ENCODE peak calls at places on chromosome 17, in nine cellular contexts. Y is right atrium auricular region, B is A673, I is BE2C, T is ascending aorta, N is H1, W is dorsolateral prefrontal cortex, X is Peyer's patch, Q is tibial nerve. C is an unnamed sample.

GRCh38 chr17:67476787-67477335 is 99.8 kb downstream of the PITPNC1 start:
- DNase-seq in W (no peak), B (no peak), T (no peak), Q (no peak), Y (no peak), X (no peak), I (no peak), N (no peak), C (no peak)

GRCh38 chr17:61475726-61476125 is 23.5 kb downstream of the TBX4 start:
- DNase-seq in Q (no peak), T (no peak), I (no peak), X (no peak), Y (no peak), B (no peak), W (no peak), N (no peak), C (no peak)

GRCh38 chr17:67227488-67227887 is 17.5 kb downstream of the HELZ start:
- DNase-seq in B (no peak), Y (no peak), W (no peak), X (no peak), T (no peak), Q (no peak), N (no peak), I (no peak), C (no peak)

GRCh38 chr17:34581446-34582184 is 2.2 kb downstream of the TMEM132E start:
- DNase-seq in Q (no peak), Y (no peak), X (no peak), B (no peak), N (no peak), T (no peak), W (no peak), I (no peak), C (no peak)

GRCh38 chr17:82602487-82602886 is 45.8 kb downstream of the WDR45B start:
- DNase-seq in W (no peak), Q (no peak), B (no peak), Y (no peak), X (no peak), N (no peak), T (no peak), I (no peak), C (no peak)

GRCh38 chr17:50346313-50347086 is 574 bp downstream of the XYLT2 start:
- DNase-seq in Y (no peak), W (no peak), I (no peak), Q (no peak), B (no peak), N (peak; percentile 83), X (peak; percentile 46), T (peak; percentile 71), C (no peak)

GRCh38 chr17:50554201-50554600 is 6.3 kb upstream of the CACNA1G start:
- DNase-seq in W (no peak), Y (no peak), T (no peak), B (no peak), I (no peak), Q (no peak), N (no peak), X (no peak), C (no peak)

GRCh38 chr17:75996665-75997590 is 3.7 kb upstream of the CDK3 start:
- DNase-seq in N (no peak), Y (no peak), T (no peak), Q (no peak), B (peak; percentile 31), W (no peak), I (no peak), X (peak; percentile 62), C (peak; percentile 38)

GRCh38 chr17:42845918-42846593 is 1.7 kb downstream of the AOC2 start:
- DNase-seq in Q (no peak), T (peak; percentile 65), B (no peak), W (no peak), X (no peak), Y (peak; percentile 66), I (no peak), N (no peak), C (no peak)

DNA sequence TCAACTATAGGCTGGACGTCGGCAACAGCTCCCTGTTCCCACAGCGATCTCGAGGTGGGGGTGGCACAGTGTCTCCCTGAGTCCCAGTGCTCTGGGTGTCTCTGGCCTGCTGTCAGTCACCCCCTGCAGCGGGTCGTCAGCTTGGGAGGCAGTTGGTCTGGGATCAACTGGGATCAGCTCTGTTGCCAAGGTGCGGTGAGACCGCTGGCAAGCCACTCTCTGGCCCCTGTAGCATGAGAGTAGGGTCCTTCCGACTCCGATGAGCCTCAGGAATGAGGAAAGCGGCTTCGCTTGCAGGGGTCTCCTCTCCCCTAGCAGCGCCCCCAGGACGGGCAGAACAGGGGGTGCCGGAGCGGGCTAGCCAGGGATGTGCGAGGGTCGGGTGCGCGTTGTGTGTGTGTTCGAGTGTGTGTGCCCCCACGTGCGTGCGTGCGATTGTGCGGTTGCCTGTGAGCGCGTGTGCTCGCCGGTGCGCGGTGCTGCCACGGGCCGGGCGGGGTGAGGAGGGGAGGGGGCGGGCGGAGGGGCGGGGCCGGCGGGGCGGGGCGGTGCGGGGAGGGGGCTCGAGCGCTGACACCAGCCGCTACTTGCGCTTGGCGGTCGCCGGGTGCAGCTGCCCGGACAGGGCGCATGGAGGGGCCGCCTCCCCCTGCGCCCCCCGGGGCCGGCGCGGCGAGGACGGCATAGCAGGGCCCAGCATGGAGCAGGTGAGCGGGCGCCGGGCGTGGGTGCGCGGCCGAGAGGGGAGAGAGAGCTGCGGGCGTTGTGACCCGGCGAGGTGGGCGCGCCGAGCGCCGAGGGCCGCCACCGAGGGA is 9.4 kb upstream of the ARHGAP23 start:
- DNase-seq in B (no peak), I (peak; percentile 45), N (peak; percentile 73), X (no peak), Y (no peak), W (no peak), T (no peak), Q (no peak), C (no peak)
- H3K4me3 ChIP-seq in B (peak overlapping the region; percentile 34), I (peak overlapping the region; percentile 48), N (peak overlapping the region; percentile 55), X (no peak overlapping the region), Y (peak overlapping the region; percentile 50), W (peak overlapping the region; percentile 55), T (peak overlapping the region; percentile 69), Q (peak overlapping the region; percentile 24), C (peak overlapping the region; percentile 21)

GRCh38 chr17:8836821-8837426 is 30.6 kb downstream of the PIK3R6 start:
- DNase-seq in B (no peak), N (peak; percentile 36), I (no peak), T (peak; percentile 38), X (no peak), W (no peak), Y (peak; percentile 21), Q (no peak), C (peak; percentile 25)
- TF ChIP-seq CTCF in B (no peak), N (no peak), I (no peak), T (no peak), X (no peak), W (no peak), Y (no peak), Q (no peak), C (no peak)

GRCh38 chr17:47871048-47871447 is 20.1 kb upstream of the SP6 start:
- DNase-seq in T (no peak), Y (no peak), Q (no peak), I (no peak), B (no peak), W (no peak), X (no peak), N (no peak), C (no peak)
- H3K27me3 ChIP-seq in T (peaks cover 8% of the 10 kb centered on the region), Y (peaks cover 6% of the 10 kb centered on the region), Q (peaks cover 76% of the 10 kb centered on the region), I (peaks cover 100% of the 10 kb centered on the region), B (peaks cover 3% of the 10 kb centered on the region), W (peaks cover 71% of the 10 kb centered on the region), X (no peaks in the 10 kb centered on the region), N (peaks cover 25% of the 10 kb centered on the region), C (peaks cover 31% of the 10 kb centered on the region)

GRCh38 chr17:21239680-21240374 is 13.4 kb downstream of the NATD1 start:
- DNase-seq in N (peak; percentile 57), Y (no peak), X (no peak), Q (no peak), I (no peak), B (peak; percentile 38), T (no peak), W (no peak), C (no peak)
- H3K4me3 ChIP-seq in N (no peak overlapping the region), Y (no peak overlapping the region), X (no peak overlapping the region), Q (no peak overlapping the region), I (no peak overlapping the region), B (no peak overlapping the region), T (no peak overlapping the region), W (no peak overlapping the region), C (no peak overlapping the region)

GRCh38 chr17:13306310-13306962 is 288.6 kb upstream of the ELAC2 start:
- DNase-seq in B (peak; percentile 56), I (peak; percentile 58), Q (no peak), W (no peak), Y (no peak), N (peak; percentile 49), T (no peak), X (no peak), C (peak; percentile 41)
- TF ChIP-seq CTCF in B (peak; percentile 37), I (peak; percentile 75), Q (peak; percentile 13), W (no peak), Y (peak; percentile 31), N (no peak), T (no peak), X (peak; percentile 19), C (peak; percentile 56)

GRCh38 chr17:28968269-28968913 is 17.1 kb upstream of the PHF12 start:
- DNase-seq in T (no peak), W (no peak), X (no peak), B (peak; percentile 55), N (no peak), I (no peak), Y (no peak), Q (no peak), C (no peak)
- H3K27me3 ChIP-seq in T (no peaks in the 10 kb centered on the region), W (no peaks in the 10 kb centered on the region), X (no peaks in the 10 kb centered on the region), B (no peaks in the 10 kb centered on the region), N (no peaks in the 10 kb centered on the region), I (no peaks in the 10 kb centered on the region), Y (no peaks in the 10 kb centered on the region), Q (peaks cover 14% of the 10 kb centered on the region), C (peaks cover 37% of the 10 kb centered on the region)

GRCh38 chr17:73645050-73645871 is 1.0 kb upstream of the SDK2 start:
- DNase-seq in W (peak; percentile 48), Q (no peak), T (no peak), Y (no peak), I (peak; percentile 70), B (peak; percentile 61), N (no peak), X (peak; percentile 43), C (no peak)
- H3K4me3 ChIP-seq in W (peak overlapping the region; percentile 67), Q (peak overlapping the region; percentile 48), T (peak overlapping the region; percentile 76), Y (peak overlapping the region; percentile 39), I (no peak overlapping the region), B (peak overlapping the region; percentile 46), N (peak overlapping the region; percentile 80), X (peak overlapping the region; percentile 44), C (no peak overlapping the region)

GRCh38 chr17:65941500-65941899 is 250.4 kb downstream of the CEP112 start:
- DNase-seq in Y (no peak), Q (no peak), W (no peak), N (no peak), B (peak; percentile 7), T (no peak), X (no peak), I (no peak), C (no peak)
- TF ChIP-seq CTCF in Y (peak; percentile 10), Q (no peak), W (peak; percentile 18), N (no peak), B (no peak), T (no peak), X (no peak), I (peak; percentile 27), C (no peak)